ENCODE peak calls at places on chromosomes 11 and 22, in eight cellular contexts. O is mammary epithelial cell, E is hepatocyte, K is GM06990, F is PC-3, A is cardiac muscle cell, R is fibroblast of lung, Z is endodermal cell. B is an unnamed sample.
A peak's percentile ranks its signal among the peaks of the same experiment; 100 is the strongest.

GRCh38 chr11:125164422-125165110 is at the start of gene PKNOX2:
- DNase-seq in A (peak; percentile 90), Z (peak; percentile 96), R (peak; percentile 79), F (peak; percentile 63), E (peak; percentile 91), K (no peak), O (peak; percentile 47), B (peak; percentile 31)

GRCh38 chr22:32327066-32327465 is 30.6 kb upstream of the RFPL3 start:
- DNase-seq in E (no peak), O (peak; percentile 9), Z (no peak), R (no peak), F (peak; percentile 14), A (no peak), K (no peak), B (no peak)

GRCh38 chr11:65500262-65501004 is 1.6 kb downstream of the MALAT1 start:
- DNase-seq in Z (peak; percentile 61), O (peak; percentile 49), E (peak; percentile 49), F (peak; percentile 50), A (no peak), K (peak; percentile 55), R (peak; percentile 41), B (peak; percentile 61)

GRCh38 chr11:45736424-45736823 is 68.5 kb upstream of the SLC35C1 start:
- DNase-seq in R (peak; percentile 41), K (no peak), Z (no peak), O (peak; percentile 95), F (peak; percentile 8), E (peak; percentile 63), A (no peak), B (no peak)

GRCh38 chr11:68584097-68584496 is 100.2 kb upstream of the GAL start:
- DNase-seq in R (no peak), A (peak; percentile 65), Z (peak; percentile 94), O (peak; percentile 3), K (peak; percentile 21), F (peak; percentile 54), E (peak; percentile 52), B (peak; percentile 70)

GRCh38 chr11:1125803-1126202 is 31.9 kb upstream of the MUC5AC start:
- DNase-seq in A (no peak), K (no peak), F (no peak), E (no peak), O (no peak), Z (peak; percentile 22), R (no peak), B (no peak)

GRCh38 chr11:114033572-114033971 is 25.9 kb upstream of the ZBTB16 start:
- DNase-seq in F (no peak), Z (no peak), R (no peak), E (no peak), O (no peak), K (no peak), A (no peak), B (no peak)

GRCh38 chr22:24330636-24331035 is 60.0 kb downstream of the SPECC1L start:
- DNase-seq in F (peak; percentile 4), Z (no peak), K (no peak), A (no peak), O (no peak), R (peak; percentile 20), E (no peak), B (no peak)

GRCh38 chr22:47200273-47201051 is 438.0 kb downstream of the TBC1D22A start:
- DNase-seq in A (no peak), O (no peak), R (no peak), Z (peak; percentile 35), E (no peak), K (no peak), F (no peak), B (no peak)

GRCh38 chr22:29702931-29703594 is 16.7 kb upstream of the CABP7 start:
- DNase-seq in E (no peak), F (no peak), Z (no peak), K (no peak), R (no peak), A (no peak), O (no peak), B (peak; percentile 13)

GRCh38 chr11:76067099-76067498 is 139.2 kb downstream of the WNT11 start:
- DNase-seq in A (no peak), Z (no peak), O (no peak), R (peak; percentile 81), F (no peak), K (no peak), E (no peak), B (no peak)

DNA sequence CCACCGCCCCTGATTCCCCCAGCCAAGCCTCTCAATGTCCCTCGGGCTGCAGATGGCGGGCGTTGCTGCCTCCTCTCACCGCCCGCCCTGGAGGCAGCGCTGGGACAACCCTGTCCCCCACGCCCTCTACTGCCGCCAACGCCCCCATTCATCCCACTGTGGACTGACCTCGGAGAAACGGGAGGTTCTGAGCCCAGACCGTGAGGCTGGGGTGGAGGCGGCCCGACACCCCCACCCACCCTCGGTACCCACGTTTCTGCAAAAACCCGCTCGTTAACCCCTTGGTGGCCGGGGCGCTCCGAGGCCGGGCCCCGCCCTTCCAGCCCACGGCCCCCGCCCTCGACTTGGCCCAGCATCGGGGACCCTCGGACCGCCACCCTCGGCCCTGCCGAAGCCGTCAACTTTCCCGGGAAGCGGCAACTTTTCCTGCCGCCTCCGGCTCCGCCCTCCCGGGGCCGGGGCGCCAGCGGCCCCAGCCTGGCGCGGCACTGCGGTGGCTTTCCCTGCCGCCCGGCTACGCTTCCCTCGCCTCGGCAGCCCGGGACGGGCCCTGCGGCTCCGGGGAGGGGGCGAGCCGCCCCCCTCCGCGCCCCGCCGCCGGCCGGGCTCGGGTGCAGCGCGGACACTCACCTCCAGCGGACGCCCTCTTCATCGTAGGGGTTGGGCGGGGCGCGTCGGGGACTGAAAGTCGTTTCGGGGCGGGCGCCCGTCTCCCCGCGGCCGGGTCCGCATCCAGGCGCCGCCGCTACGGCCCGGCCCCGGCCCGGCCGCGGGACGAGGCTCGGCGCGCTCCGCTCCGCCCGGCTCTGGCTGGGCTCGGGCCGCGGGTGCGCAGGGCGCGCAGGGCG is 453 bp downstream of the RTN4R start:
- DNase-seq in F (peak; percentile 14), R (no peak), A (peak; percentile 34), Z (peak; percentile 71), O (peak; percentile 4), K (no peak), E (no peak), B (no peak)
- H3K4me3 ChIP-seq in F (peak overlapping the region; percentile 63), R (no peak overlapping the region), A (peak overlapping the region; percentile 56), Z (peak overlapping the region; percentile 73), O (peak overlapping the region; percentile 59), K (no peak overlapping the region), E (peak overlapping the region; percentile 42), B (no peak overlapping the region)

DNA sequence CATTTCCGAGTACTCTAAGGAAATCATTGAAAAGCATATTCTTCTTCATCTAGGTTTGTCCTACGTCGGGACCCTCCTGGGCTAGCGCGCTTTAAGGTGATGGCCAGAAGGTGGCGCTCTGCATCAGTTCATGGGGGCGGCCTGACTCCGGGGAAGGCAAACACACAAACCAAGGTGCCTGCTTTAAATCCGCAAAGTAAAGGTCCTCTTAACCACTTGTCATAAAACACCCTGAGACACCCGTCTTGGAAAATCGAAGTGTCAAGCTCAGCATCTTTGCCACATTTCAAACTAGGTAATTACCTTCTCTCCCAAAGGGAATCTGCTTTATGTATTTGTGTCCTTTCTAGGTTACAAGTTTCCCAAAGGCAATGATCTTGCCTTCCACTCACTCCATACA is 34.0 kb downstream of the LMO2 start:
- DNase-seq in R (peak; percentile 46), K (peak; percentile 54), O (peak; percentile 35), F (peak; percentile 78), Z (peak; percentile 95), A (peak; percentile 88), E (peak; percentile 89), B (peak; percentile 83)
- TF ChIP-seq CTCF in R (peak; percentile 96), K (peak; percentile 94), O (peak; percentile 69), F (peak; percentile 95), Z (peak; percentile 97), A (peak; percentile 96), E (peak; percentile 97), B (peak; percentile 86)

DNA sequence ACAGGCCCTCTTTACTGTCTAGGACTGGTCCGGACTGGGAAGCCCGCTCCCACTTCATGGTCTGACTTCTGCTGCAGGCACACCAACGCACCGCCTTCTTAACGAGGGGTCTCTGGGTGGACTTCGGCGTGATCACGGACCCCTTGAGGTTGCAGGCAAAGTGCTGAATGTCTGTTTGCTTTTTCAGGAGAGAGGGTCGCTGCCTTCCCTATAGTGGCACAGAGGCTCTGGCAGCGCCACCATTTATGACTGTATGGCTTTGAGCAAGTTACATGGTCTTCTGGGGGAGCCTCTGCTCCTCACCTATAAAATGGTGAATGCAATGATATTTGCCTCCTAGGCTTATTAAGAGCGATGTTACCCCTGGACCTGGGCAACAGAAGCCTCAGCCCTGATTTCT is 1.4 kb upstream of the SCN4B start:
- DNase-seq in E (no peak), O (no peak), K (no peak), Z (no peak), R (no peak), F (no peak), A (no peak), B (no peak)
- H3K4me3 ChIP-seq in E (no peak overlapping the region), O (no peak overlapping the region), K (no peak overlapping the region), Z (no peak overlapping the region), R (no peak overlapping the region), F (no peak overlapping the region), A (no peak overlapping the region), B (no peak overlapping the region)

GRCh38 chr22:43587574-43587973 is 175.8 kb downstream of the MPPED1 start:
- DNase-seq in A (no peak), O (no peak), E (no peak), R (peak; percentile 35), F (peak; percentile 28), K (no peak), Z (no peak), B (no peak)

GRCh38 chr22:43592470-43592869 is 180.7 kb downstream of the MPPED1 start:
- DNase-seq in F (no peak), K (no peak), O (no peak), Z (peak; percentile 77), R (no peak), A (peak; percentile 28), E (no peak), B (no peak)
- TF ChIP-seq CTCF in F (peak; percentile 33), K (no peak), O (no peak), Z (peak; percentile 84), R (no peak), A (no peak), E (peak; percentile 19), B (no peak)

GRCh38 chr11:43941257-43941879 is 1.1 kb upstream of the C11orf96 start:
- DNase-seq in K (no peak), Z (no peak), E (no peak), O (no peak), R (no peak), F (no peak), A (no peak), B (no peak)
- H3K4me3 ChIP-seq in K (no peak overlapping the region), Z (peak overlapping the region; percentile 73), E (no peak overlapping the region), O (no peak overlapping the region), R (peak overlapping the region; percentile 53), F (peak overlapping the region; percentile 62), A (peak overlapping the region; percentile 73), B (no peak overlapping the region)

DNA sequence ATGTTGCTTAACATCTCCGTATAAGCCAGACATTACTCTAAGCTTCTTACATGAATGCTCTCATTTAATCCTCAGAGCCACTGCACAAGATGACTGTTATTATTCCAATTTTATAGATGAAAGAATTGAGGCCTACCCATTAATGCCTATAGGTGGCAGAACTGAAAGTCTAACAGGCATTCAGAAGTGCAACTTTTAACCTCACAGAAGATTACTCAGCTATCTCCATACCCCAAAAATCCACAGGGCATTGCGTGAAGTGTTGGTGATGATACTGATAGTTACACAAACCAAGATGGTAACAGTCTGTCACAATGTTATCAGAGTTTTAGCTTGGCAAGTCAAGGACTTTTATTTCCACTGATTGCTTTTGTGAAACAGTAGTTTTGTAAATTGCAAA is 130.5 kb downstream of the ARHGAP42 start:
- DNase-seq in A (no peak), R (no peak), K (no peak), Z (no peak), E (no peak), O (no peak), F (no peak), B (no peak)
- TF ChIP-seq CTCF in A (no peak), R (no peak), K (no peak), Z (peak; percentile 59), E (no peak), O (no peak), F (peak; percentile 45), B (no peak)

GRCh38 chr22:50267591-50268390 is 2.4 kb downstream of the MAPK11 start:
- DNase-seq in E (peak; percentile 81), R (peak; percentile 51), Z (peak; percentile 84), K (peak; percentile 55), A (peak; percentile 67), O (peak; percentile 37), F (no peak), B (peak; percentile 59)
- H3K4me3 ChIP-seq in E (no peak overlapping the region), R (no peak overlapping the region), Z (no peak overlapping the region), K (no peak overlapping the region), A (no peak overlapping the region), O (peak overlapping the region; percentile 32), F (no peak overlapping the region), B (no peak overlapping the region)